ENCODE peak calls at places on chromosomes 6 and 20, in nine cellular contexts. X is GM12892, J is ovary, N is A549, M is thyroid gland, P is uterus, C is heart left ventricle, Z is IMR-90, G is adrenal gland. T is an unnamed sample.
A peak's percentile ranks its signal among the peaks of the same experiment; 100 is the strongest.

GRCh38 chr20:38304845-38305447 is 990 bp downstream of the BPI start:
- DNase-seq in N (peak; percentile 43), P (no peak), J (no peak), G (peak; percentile 38), Z (peak; percentile 38), C (no peak), M (no peak), X (no peak), T (no peak)

GRCh38 chr6:39309942-39310531 is 4.2 kb downstream of the KCNK17 start:
- DNase-seq in P (peak; percentile 52), Z (peak; percentile 62), G (peak; percentile 84), C (peak; percentile 50), J (peak; percentile 73), X (peak; percentile 59), M (peak; percentile 73), N (peak; percentile 64), T (no peak)

GRCh38 chr6:43885399-43886066 is 115.5 kb downstream of the VEGFA start:
- DNase-seq in J (no peak), P (no peak), Z (no peak), C (no peak), G (no peak), X (no peak), M (no peak), N (no peak), T (no peak)

GRCh38 chr6:75376347-75377024 is 91.9 kb upstream of the TMEM30A start:
- DNase-seq in M (no peak), Z (peak; percentile 60), J (no peak), N (peak; percentile 82), P (no peak), G (no peak), X (no peak), C (no peak), T (no peak)

GRCh38 chr6:169755162-169755561 is 3.7 kb downstream of the ERMARD start:
- DNase-seq in P (no peak), J (no peak), G (no peak), M (no peak), Z (no peak), N (no peak), C (no peak), X (no peak), T (no peak)

GRCh38 chr6:153645326-153645725 is 393.7 kb upstream of the OPRM1 start:
- DNase-seq in C (no peak), N (no peak), P (no peak), Z (no peak), J (no peak), M (no peak), X (no peak), G (no peak), T (no peak)

GRCh38 chr6:5337573-5337972 is 76.3 kb downstream of the FARS2 start:
- DNase-seq in P (no peak), G (no peak), Z (peak; percentile 33), X (no peak), C (no peak), M (no peak), J (no peak), N (no peak), T (no peak)

GRCh38 chr6:29520232-29520631 is 32.5 kb upstream of the MAS1L start:
- DNase-seq in Z (no peak), X (no peak), C (no peak), N (no peak), P (no peak), G (no peak), M (no peak), J (no peak), T (peak; percentile 52)

DNA sequence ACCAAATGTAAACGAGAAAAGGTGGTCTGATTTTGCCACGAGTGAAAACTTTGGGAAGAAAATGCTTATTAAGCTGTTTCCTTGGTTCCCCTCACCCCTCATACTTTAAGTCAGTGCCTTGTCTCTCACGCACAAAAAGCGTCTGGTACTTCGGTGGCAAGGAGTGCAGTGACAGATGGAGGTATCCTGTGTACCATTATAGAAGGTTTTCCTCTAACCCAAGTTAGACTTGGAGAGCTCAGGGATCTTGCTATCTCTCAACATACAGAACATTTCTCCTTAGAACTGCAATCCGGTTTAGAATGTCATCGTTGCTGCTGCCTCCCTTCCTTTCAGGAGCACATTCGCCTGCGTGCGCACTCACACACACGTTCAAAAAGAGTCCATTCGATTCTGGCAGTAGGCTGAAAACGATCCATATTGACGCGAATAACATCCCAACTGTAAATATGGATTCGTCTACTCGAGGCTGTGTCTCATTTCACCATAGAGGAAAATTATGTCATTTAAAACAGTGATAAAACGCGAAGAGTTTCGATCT is 1.1 kb upstream of the MARCKS start:
- DNase-seq in C (no peak), Z (peak; percentile 66), M (peak; percentile 6), G (peak; percentile 6), J (peak; percentile 21), P (no peak), N (peak; percentile 38), X (no peak), T (no peak)
- TF ChIP-seq POLR2A in C (no peak), Z (no peak), M (no peak), G (no peak), J (no peak), P (no peak), N (no peak), X (no peak), T (no peak)

GRCh38 chr6:52663935-52664184 is 7.1 kb upstream of the TMEM14A start:
- DNase-seq in J (no peak), P (no peak), N (no peak), M (no peak), X (no peak), Z (no peak), C (no peak), G (no peak), T (no peak)

GRCh38 chr6:52664991-52665686 is 5.8 kb upstream of the TMEM14A start:
- DNase-seq in G (no peak), J (no peak), Z (peak; percentile 19), N (no peak), M (no peak), C (no peak), P (no peak), X (no peak), T (no peak)

GRCh38 chr6:52666523-52666922 is 4.4 kb upstream of the TMEM14A start:
- DNase-seq in N (no peak), M (no peak), J (no peak), C (no peak), X (no peak), P (no peak), Z (no peak), G (no peak), T (no peak)

GRCh38 chr6:52663120-52663934 is 7.6 kb upstream of the TMEM14A start:
- DNase-seq in P (peak; percentile 54), M (peak; percentile 39), G (peak; percentile 53), N (peak; percentile 69), X (peak; percentile 38), C (peak; percentile 33), Z (peak; percentile 80), J (peak; percentile 47), T (no peak)

DNA sequence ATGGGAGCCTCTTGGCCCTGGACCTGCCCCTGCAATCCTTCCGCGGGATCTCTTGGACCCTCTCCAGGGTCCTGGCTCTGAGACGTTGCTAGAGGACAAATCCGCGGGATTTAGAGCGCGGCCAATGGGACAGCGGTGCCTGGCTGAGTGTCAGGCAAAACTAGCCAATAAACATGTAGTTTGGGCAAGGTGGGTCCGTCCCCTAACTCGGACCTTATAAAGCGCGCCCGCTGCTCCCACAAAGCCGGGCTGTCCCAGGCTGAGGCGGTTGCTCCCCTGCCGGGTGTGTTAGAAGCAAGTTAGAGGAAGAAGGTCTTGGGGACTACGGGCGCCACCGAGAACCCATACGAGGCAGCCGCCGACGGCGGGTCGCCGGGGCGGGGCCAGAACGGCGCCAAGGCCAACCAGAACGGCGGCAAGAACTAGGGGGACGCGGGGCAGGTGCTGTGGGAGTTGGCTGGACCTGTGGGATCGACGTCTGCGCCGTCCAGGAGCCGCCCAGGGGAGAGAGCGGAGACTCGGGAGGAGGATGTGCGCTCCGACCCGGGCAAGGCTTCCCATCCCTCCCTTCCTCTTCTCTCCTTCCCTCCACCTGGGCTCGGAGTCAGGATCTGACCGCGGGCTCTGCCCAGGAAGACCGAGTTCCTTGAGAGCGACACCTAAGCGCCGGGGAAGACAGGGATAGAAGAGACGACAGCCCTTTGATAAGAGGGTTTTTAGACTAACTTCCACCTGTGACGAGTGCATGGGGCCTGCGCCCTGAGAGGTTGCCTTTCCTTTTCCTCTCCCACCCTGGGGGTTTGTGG is 6.5 kb upstream of the TMEM14A start:
- DNase-seq in G (peak; percentile 91), X (peak; percentile 86), Z (peak; percentile 96), C (peak; percentile 88), P (peak; percentile 81), N (peak; percentile 94), M (peak; percentile 88), J (peak; percentile 80), T (peak; percentile 97)
- TF ChIP-seq POLR2A in G (peak; percentile 88), X (peak; percentile 97), Z (peak; percentile 94), C (no peak), P (peak; percentile 74), N (peak; percentile 73), M (peak; percentile 95), J (peak; percentile 34), T (no peak)

GRCh38 chr6:41074692-41075436 is 2.1 kb downstream of the NFYA start:
- DNase-seq in J (no peak), X (no peak), C (no peak), Z (peak; percentile 20), P (peak; percentile 35), G (no peak), M (peak; percentile 49), N (no peak), T (no peak)
- TF ChIP-seq POLR2A in J (no peak), X (no peak), C (no peak), Z (no peak), P (no peak), G (no peak), M (no peak), N (no peak), T (no peak)

GRCh38 chr6:31657406-31658157 is 1.9 kb downstream of the APOM start:
- DNase-seq in C (no peak), Z (no peak), M (no peak), J (no peak), P (no peak), X (no peak), N (no peak), G (no peak), T (no peak)

GRCh38 chr6:31651602-31652191 is 764 bp downstream of the BAG6 start:
- DNase-seq in X (no peak), J (no peak), M (peak; percentile 81), Z (peak; percentile 80), G (peak; percentile 91), N (peak; percentile 66), P (no peak), C (peak; percentile 81), T (peak; percentile 96)

GRCh38 chr6:31655349-31656237 is at the start of gene APOM:
- DNase-seq in P (no peak), X (no peak), C (no peak), G (no peak), M (no peak), Z (no peak), J (no peak), N (no peak), T (no peak)

GRCh38 chr6:31654574-31655348 is 933 bp upstream of the APOM start:
- DNase-seq in X (no peak), G (no peak), P (no peak), M (no peak), C (no peak), J (no peak), Z (no peak), N (no peak), T (no peak)

DNA sequence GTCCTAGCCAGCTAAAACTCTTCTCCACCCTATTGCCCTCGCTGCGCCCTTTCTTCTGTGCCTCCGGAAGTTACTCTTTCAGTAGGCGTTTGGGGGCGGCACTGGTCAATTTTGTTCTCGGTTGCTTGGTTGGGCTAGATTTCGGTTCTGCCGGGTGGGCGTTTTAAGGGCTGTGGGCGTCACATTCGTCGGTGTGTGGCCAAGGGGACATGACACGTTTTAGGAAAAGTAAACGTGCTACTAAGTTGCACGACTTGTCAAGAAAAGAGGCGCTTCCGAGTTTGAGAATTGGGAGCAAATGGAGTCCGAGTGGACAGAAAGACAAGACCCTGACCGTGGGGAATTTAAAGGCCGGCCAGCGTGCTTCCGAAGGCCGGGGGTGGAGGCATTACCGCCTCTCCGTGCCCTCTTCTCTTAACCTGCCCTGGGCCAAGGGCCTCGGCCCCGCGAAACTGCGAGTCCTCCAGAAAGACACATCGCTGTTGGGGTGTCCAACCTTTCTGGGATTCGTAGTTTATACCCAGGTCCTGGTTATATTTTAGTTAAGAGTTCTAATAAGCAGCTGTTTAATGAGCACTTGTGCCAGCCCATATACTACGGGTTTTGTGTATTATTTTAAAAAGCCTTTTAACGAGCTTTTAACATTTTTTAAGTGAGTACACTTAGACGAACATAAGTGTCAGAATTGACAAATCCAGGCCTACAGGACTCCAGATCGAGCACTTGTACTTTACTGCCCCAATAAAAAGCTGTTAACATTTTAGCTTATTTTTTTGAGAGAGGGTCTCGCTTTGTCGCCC is 664 bp upstream of the BAG6 start:
- DNase-seq in M (peak; percentile 89), J (no peak), X (peak; percentile 91), N (no peak), Z (no peak), G (peak; percentile 91), C (peak; percentile 90), P (no peak), T (peak; percentile 89)
- TF ChIP-seq POLR2A in M (peak; percentile 84), J (peak; percentile 3), X (peak; percentile 41), N (no peak), Z (no peak), G (peak; percentile 90), C (peak; percentile 31), P (no peak), T (no peak)

T was measured in lower leg skin.